ENCODE peak calls at places on chromosome 10, in five cellular contexts. B is astrocyte of the spinal cord, S is K562, Z is A549, G is adrenal gland. T is an unnamed sample.

GRCh38 chr10:33001908-33002492 is 44.0 kb upstream of the ITGB1 start:
- DNase-seq in G (no peak), S (no peak), Z (peak; percentile 77), B (no peak), T (no peak)

GRCh38 chr10:5033061-5033770 is 29.6 kb upstream of the AKR1C2 start:
- DNase-seq in B (peak; percentile 36), S (peak; percentile 22), Z (peak; percentile 50), G (no peak), T (no peak)

GRCh38 chr10:46255696-46256355 is 31.0 kb upstream of the ANTXRL start:
- DNase-seq in G (peak; percentile 82), B (no peak), Z (peak; percentile 75), S (peak; percentile 75), T (peak; percentile 79)

GRCh38 chr10:68099736-68100135 is 9.6 kb upstream of the MYPN start:
- DNase-seq in B (peak; percentile 66), G (no peak), Z (no peak), S (no peak), T (no peak)

GRCh38 chr10:72740526-72740925 is 48.6 kb downstream of the MCU start:
- DNase-seq in Z (peak; percentile 55), G (peak; percentile 67), B (peak; percentile 72), S (no peak), T (no peak)

GRCh38 chr10:120542591-120542990 is 85.6 kb downstream of the PLPP4 start:
- DNase-seq in S (no peak), B (peak; percentile 25), G (no peak), Z (no peak), T (no peak)

GRCh38 chr10:113368660-113369059 is 184.2 kb upstream of the HABP2 start:
- DNase-seq in Z (no peak), B (no peak), G (no peak), S (no peak), T (no peak)

GRCh38 chr10:91976324-91977051 is 52.9 kb downstream of the BTAF1 start:
- DNase-seq in B (no peak), Z (no peak), S (no peak), G (no peak), T (no peak)

GRCh38 chr10:25068152-25069058 is 52.0 kb downstream of the THNSL1 start:
- DNase-seq in G (no peak), S (no peak), Z (no peak), B (peak; percentile 70), T (no peak)

GRCh38 chr10:61857746-61858145 is 43.8 kb upstream of the ARID5B start:
- DNase-seq in Z (no peak), B (no peak), S (no peak), G (no peak), T (no peak)

GRCh38 chr10:104488046-104488832 is 134.6 kb downstream of the CFAP58 start:
- DNase-seq in Z (no peak), G (peak; percentile 41), S (no peak), B (no peak), T (no peak)

GRCh38 chr10:73644015-73644743 is 2.9 kb upstream of the MYOZ1 start:
- DNase-seq in Z (peak; percentile 71), B (peak; percentile 74), S (peak; percentile 74), G (peak; percentile 60), T (peak; percentile 60)

GRCh38 chr10:80579849-80580645 is 42.3 kb downstream of the SH2D4B start:
- DNase-seq in S (no peak), Z (no peak), G (no peak), B (no peak), T (no peak)

GRCh38 chr10:6230335-6230734 is 27.6 kb downstream of the PFKFB3 start:
- DNase-seq in B (no peak), G (no peak), Z (no peak), S (no peak), T (no peak)

GRCh38 chr10:91309711-91310110 is 89.2 kb downstream of the PCGF5 start:
- DNase-seq in Z (no peak), B (no peak), S (no peak), G (no peak), T (no peak)

GRCh38 chr10:97117372-97117771 is 68.4 kb downstream of the SLIT1 start:
- DNase-seq in Z (peak; percentile 42), S (no peak), B (no peak), G (no peak), T (peak; percentile 54)

GRCh38 chr10:1824928-1825327 is 87.6 kb upstream of the ADARB2 start:
- DNase-seq in B (no peak), G (no peak), S (no peak), Z (no peak), T (no peak)

GRCh38 chr10:88209837-88210552 is 346.6 kb downstream of the PTEN start:
- DNase-seq in S (no peak), B (peak; percentile 15), G (no peak), Z (no peak), T (no peak)

GRCh38 chr10:21514101-21514807 is 11.2 kb downstream of the SKIDA1 start:
- DNase-seq in S (no peak), B (peak; percentile 16), G (no peak), Z (no peak), T (no peak)
- H3K4me3 ChIP-seq in S (no peak overlapping the region), B (peak overlapping the region; percentile 59), G (no peak overlapping the region), Z (no peak overlapping the region), T (peak overlapping the region; percentile 76)

GRCh38 chr10:51638737-51639136 is 60.7 kb downstream of the CSTF2T start:
- DNase-seq in Z (no peak), S (no peak), G (no peak), B (no peak), T (no peak)
- TF ChIP-seq CTCF in Z (no peak), S (no peak), G (peak; percentile 15), B (no peak), T (no peak)

GRCh38 chr10:30509508-30509907 is 75.5 kb downstream of the MAP3K8 start:
- DNase-seq in B (no peak), G (no peak), Z (no peak), S (no peak), T (no peak)

GRCh38 chr10:30510932-30511700 is 77.1 kb downstream of the MAP3K8 start:
- DNase-seq in S (no peak), G (no peak), B (no peak), Z (no peak), T (no peak)

GRCh38 chr10:30505543-30506298 is 71.7 kb downstream of the MAP3K8 start:
- DNase-seq in Z (no peak), B (no peak), G (no peak), S (no peak), T (no peak)

DNA sequence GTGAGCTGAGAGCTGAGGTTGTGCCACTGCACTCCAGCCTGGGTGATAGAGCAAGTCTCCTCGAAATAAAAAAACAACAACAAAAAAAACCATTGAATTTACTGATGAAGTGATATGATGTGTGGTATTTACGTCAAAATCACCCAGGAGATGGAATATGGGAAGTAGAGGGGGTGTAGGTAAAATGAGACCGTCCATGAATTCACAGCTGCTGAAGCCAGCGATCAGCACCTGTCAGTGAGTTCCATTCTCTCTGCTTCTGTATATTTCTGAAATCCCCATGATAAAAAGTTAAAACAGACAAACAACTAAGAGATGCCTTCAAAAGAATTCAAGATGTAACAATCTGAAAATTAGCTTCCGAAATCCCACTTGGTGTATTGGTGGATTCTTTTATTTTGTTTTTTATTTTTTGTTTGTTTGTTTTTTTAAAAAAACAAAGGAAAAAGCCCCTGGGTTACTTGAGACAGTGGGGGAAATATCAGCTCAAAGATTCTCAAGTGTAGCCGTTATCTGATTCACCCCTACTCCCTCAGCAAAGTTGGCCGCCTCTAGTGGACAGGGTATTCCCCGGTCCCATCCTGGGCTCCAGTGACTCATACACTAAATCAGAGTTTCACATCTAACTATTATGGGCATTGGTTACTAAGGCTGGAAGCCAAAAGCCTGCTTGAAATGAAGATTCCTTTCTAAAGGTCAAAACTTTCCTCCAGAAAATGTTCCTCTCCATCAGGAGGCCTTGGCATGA is 76.4 kb downstream of the MAP3K8 start:
- DNase-seq in Z (peak; percentile 84), S (peak; percentile 32), B (peak; percentile 67), G (peak; percentile 86), T (no peak)
- H3K4me3 ChIP-seq in Z (no peak overlapping the region), S (no peak overlapping the region), B (no peak overlapping the region), G (no peak overlapping the region), T (no peak overlapping the region)

DNA sequence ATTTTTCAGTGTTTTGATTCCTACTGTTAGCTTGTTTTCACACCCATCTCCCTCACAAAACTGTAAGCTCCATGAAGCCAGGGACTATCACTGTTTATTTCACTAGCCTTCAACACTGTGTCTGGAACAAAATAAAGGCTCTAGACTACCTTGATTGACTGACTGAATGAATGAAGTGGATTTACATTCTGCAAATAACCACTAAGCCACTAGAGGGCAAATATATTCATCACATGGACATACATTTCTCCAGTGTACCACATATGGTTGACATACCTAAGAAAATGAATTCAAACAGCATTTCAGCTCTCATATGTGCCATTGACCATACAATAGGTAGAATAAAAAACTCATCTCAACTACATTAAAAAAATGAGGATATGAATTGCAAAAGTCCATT is 185.9 kb downstream of the RAB11FIP2 start:
- DNase-seq in G (no peak), S (peak; percentile 28), B (peak; percentile 3), Z (peak; percentile 39), T (no peak)
- TF ChIP-seq CTCF in G (peak; percentile 23), S (no peak), B (peak; percentile 33), Z (peak; percentile 21), T (peak; percentile 35)